ENCODE peak calls at places on chromosomes 6 and 20, in ten cellular contexts. L is GM06990; J is fibroblast of the aortic adventitia; Z is stomach; M is SW480; F is OCI-M1; O is activated T-helper 2 cell treated with anti-CD3 and anti-CD28 coated beads, Interferon-gamma antibody, Interleukin-2, Interleukin-4, amounts not matched to agents 10 μg/mL and 5 μg/mL and 100 μg/mL, durations not matched to agents 14 hours and 24 hours and 36 hours; S is D721Med; X is T-helper 1 cell; T is LHCN-M2. K is an unnamed sample.

GRCh38 chr6:45946352-45946751 is 69.3 kb downstream of the CLIC5 start:
- DNase-seq in L (no peak), J (peak), Z (no peak), M (no peak), F (peak), O (no peak), S (no peak), X (no peak), T (peak), K (no peak)

GRCh38 chr6:20810732-20811111 is 276.5 kb downstream of the CDKAL1 start:
- DNase-seq in L (no peak), J (no peak), Z (no peak), M (no peak), F (no peak), O (no peak), S (no peak), X (no peak), T (no peak), K (no peak)

GRCh38 chr20:63082939-63083735 is 76.4 kb upstream of the BHLHE23 start:
- DNase-seq in L (no peak), J (no peak), Z (no peak), M (no peak), F (no peak), O (no peak), S (no peak), X (no peak), T (no peak), K (no peak)

GRCh38 chr20:49340161-49340966 is 62.5 kb upstream of the ZNFX1 start:
- DNase-seq in L (no peak), J (peak), Z (no peak), M (no peak), F (no peak), O (no peak), S (no peak), X (no peak), T (peak), K (no peak)

GRCh38 chr6:149840345-149841075 is 23.6 kb downstream of the LRP11 start:
- DNase-seq in L (no peak), J (peak), Z (peak), M (peak), F (peak), O (peak), S (peak), X (no peak), T (peak), K (no peak)

GRCh38 chr6:35140991-35141720 is at the start of gene TCP11:
- DNase-seq in L (peak), J (no peak), Z (peak), M (no peak), F (no peak), O (no peak), S (no peak), X (no peak), T (no peak), K (no peak)

GRCh38 chr6:151071295-151071694 is 168.5 kb upstream of the AKAP12 start:
- DNase-seq in L (no peak), J (peak), Z (no peak), M (no peak), F (no peak), O (no peak), S (no peak), X (no peak), T (peak), K (no peak)

GRCh38 chr6:125947581-125947980 is 9.0 kb upstream of the HINT3 start:
- DNase-seq in L (no peak), J (peak), Z (peak), M (no peak), F (no peak), O (no peak), S (no peak), X (no peak), T (peak), K (no peak)

GRCh38 chr20:5714261-5715041 is 35.8 kb upstream of the SHLD1 start:
- DNase-seq in L (peak), J (no peak), Z (no peak), M (peak), F (no peak), O (peak), S (no peak), X (peak), T (peak), K (peak)

GRCh38 chr20:53950031-53950430 is 120.4 kb downstream of the BCAS1 start:
- DNase-seq in L (no peak), J (peak), Z (no peak), M (no peak), F (no peak), O (no peak), S (no peak), X (no peak), T (no peak), K (no peak)

GRCh38 chr6:15754035-15754705 is 91.3 kb upstream of the DTNBP1 start:
- DNase-seq in L (no peak), J (no peak), Z (peak), M (peak), F (no peak), O (no peak), S (no peak), X (no peak), T (peak), K (no peak)

GRCh38 chr6:128657181-128657580 is 136.8 kb upstream of the PTPRK start:
- DNase-seq in L (peak), J (no peak), Z (no peak), M (no peak), F (no peak), O (no peak), S (no peak), X (no peak), T (no peak), K (no peak)

GRCh38 chr6:112956696-112957525 is 609.8 kb downstream of the RFPL4B start:
- DNase-seq in L (no peak), J (peak), Z (no peak), M (no peak), F (peak), O (no peak), S (no peak), X (no peak), T (peak), K (no peak)

GRCh38 chr6:23956988-23957387 is 169.0 kb upstream of the NRSN1 start:
- DNase-seq in L (no peak), J (no peak), Z (no peak), M (no peak), F (no peak), O (no peak), S (no peak), X (no peak), T (no peak), K (no peak)

GRCh38 chr6:137259349-137259748 is 40.2 kb upstream of the IFNGR1 start:
- DNase-seq in L (no peak), J (no peak), Z (no peak), M (no peak), F (no peak), O (no peak), S (no peak), X (no peak), T (no peak), K (no peak)

GRCh38 chr6:157613011-157613522 is 210.0 kb upstream of the SNX9 start:
- DNase-seq in L (no peak), J (peak), Z (no peak), M (peak), F (peak), O (no peak), S (no peak), X (no peak), T (peak), K (no peak)

GRCh38 chr20:23366384-23366783 is 4.4 kb downstream of the GZF1 start:
- DNase-seq in L (no peak), J (no peak), Z (no peak), M (no peak), F (peak), O (no peak), S (no peak), X (no peak), T (no peak), K (peak)

GRCh38 chr6:111566873-111567517 is 38.7 kb downstream of the TRAF3IP2 start:
- DNase-seq in L (no peak), J (no peak), Z (no peak), M (no peak), F (no peak), O (no peak), S (no peak), X (no peak), T (no peak), K (peak)

GRCh38 chr6:114096553-114097172 is 125.7 kb upstream of the HDAC2 start:
- DNase-seq in L (no peak), J (peak), Z (no peak), M (peak), F (peak), O (no peak), S (no peak), X (no peak), T (peak), K (no peak)

GRCh38 chr6:56849876-56850275 is 105.0 kb upstream of the BEND6 start:
- DNase-seq in L (no peak), J (peak), Z (no peak), M (no peak), F (no peak), O (no peak), S (no peak), X (no peak), T (peak), K (no peak)

GRCh38 chr6:52227495-52227894 is 16.8 kb downstream of the IL17F start:
- DNase-seq in L (peak), J (no peak), Z (no peak), M (no peak), F (no peak), O (peak), S (no peak), X (no peak), T (peak), K (no peak)

GRCh38 chr6:157541618-157542404 is 160.8 kb downstream of the ZDHHC14 start:
- DNase-seq in L (no peak), J (no peak), Z (no peak), M (no peak), F (no peak), O (no peak), S (no peak), X (no peak), T (no peak), K (no peak)

GRCh38 chr20:25148181-25148981 is 47.1 kb upstream of the ENTPD6 start:
- DNase-seq in L (no peak), J (peak), Z (peak), M (no peak), F (no peak), O (peak), S (no peak), X (no peak), T (peak), K (peak)

GRCh38 chr20:54431545-54431944 is 43.8 kb upstream of the DOK5 start:
- DNase-seq in L (no peak), J (peak), Z (no peak), M (no peak), F (no peak), O (no peak), S (no peak), X (no peak), T (no peak), K (no peak)